ENCODE peak calls at places on chromosome 6, in seven cellular contexts. W is IMR-90, Q is neuronal stem cell, P is mesenchymal stem cell, K is H9, B is H1, U is trophoblast cell. O is an unnamed sample. For H3K4me1, the result is how much of the 10 kb centered on the place peaks cover.

GRCh38 chr6:37134622-37135191 is 35.2 kb upstream of the PIM1 start:
- DNase-seq in P (peak), B (no peak), Q (no peak), U (peak), K (no peak), W (peak), O (peak)

GRCh38 chr6:57313711-57314471 is 3.5 kb upstream of the PRIM2 start:
- DNase-seq in K (no peak), P (peak), U (no peak), Q (no peak), W (peak), B (no peak), O (no peak)

GRCh38 chr6:148814082-148814790 is 67.4 kb downstream of the UST start:
- DNase-seq in P (peak), K (no peak), U (no peak), Q (no peak), W (no peak), B (no peak), O (no peak)

GRCh38 chr6:62285612-62286469 is at the start of gene KHDRBS2:
- DNase-seq in P (peak), W (no peak), B (peak), Q (peak), U (no peak), K (peak), O (peak)

GRCh38 chr6:54515013-54515412 is 206.8 kb downstream of the TINAG start:
- DNase-seq in K (no peak), B (no peak), W (peak), P (no peak), U (no peak), Q (no peak), O (no peak)

GRCh38 chr6:114361036-114361435 is 18.2 kb upstream of the HS3ST5 start:
- DNase-seq in U (no peak), P (no peak), B (no peak), W (no peak), K (no peak), Q (no peak), O (peak)

GRCh38 chr6:30483677-30484279 is 5.5 kb upstream of the HLA-E start:
- DNase-seq in B (no peak), P (peak), W (peak), K (no peak), Q (peak), U (no peak), O (peak)

GRCh38 chr6:165599596-165600487 is 63.2 kb downstream of the PDE10A start:
- DNase-seq in K (no peak), U (peak), Q (no peak), W (no peak), B (no peak), P (no peak), O (no peak)

GRCh38 chr6:28816339-28816908 is 107.4 kb downstream of the TRIM27 start:
- DNase-seq in K (no peak), B (no peak), Q (no peak), P (no peak), U (no peak), W (no peak), O (no peak)

GRCh38 chr6:3921663-3922062 is 72.5 kb downstream of the FAM50B start:
- DNase-seq in U (no peak), K (no peak), W (no peak), P (no peak), Q (no peak), B (no peak), O (no peak)

GRCh38 chr6:165597821-165598220 is 65.2 kb downstream of the PDE10A start:
- DNase-seq in P (no peak), U (no peak), B (no peak), Q (no peak), K (no peak), W (no peak), O (no peak)

GRCh38 chr6:3938715-3939376 is 89.7 kb downstream of the FAM50B start:
- DNase-seq in U (peak), Q (no peak), B (no peak), P (no peak), K (no peak), W (no peak), O (peak)

GRCh38 chr6:499617-500016 is 108.1 kb downstream of the IRF4 start:
- DNase-seq in Q (no peak), K (no peak), P (peak), B (no peak), U (no peak), W (no peak), O (no peak)

GRCh38 chr6:12229332-12229731 is 60.8 kb upstream of the EDN1 start:
- DNase-seq in B (no peak), Q (no peak), U (no peak), P (no peak), K (no peak), W (no peak), O (no peak)

GRCh38 chr6:106117579-106117978 is 31.4 kb downstream of the PRDM1 start:
- DNase-seq in B (no peak), U (no peak), K (no peak), W (no peak), Q (no peak), P (no peak), O (no peak)

GRCh38 chr6:100881707-100882040 is 545 bp upstream of the ASCC3 start:
- DNase-seq in B (no peak), K (no peak), U (no peak), W (peak), Q (no peak), P (peak), O (no peak)

GRCh38 chr6:74273541-74273940 is 577.5 kb downstream of the CD109 start:
- DNase-seq in K (no peak), U (no peak), B (no peak), W (no peak), P (no peak), Q (no peak), O (no peak)

GRCh38 chr6:24796616-24797290 is 2.0 kb downstream of the ARMH2 start:
- DNase-seq in U (no peak), B (no peak), Q (no peak), K (no peak), P (no peak), W (no peak), O (peak)

GRCh38 chr6:137709424-137710281 is 157.4 kb upstream of the TNFAIP3 start:
- DNase-seq in P (peak), K (no peak), Q (no peak), W (peak), B (no peak), U (peak), O (no peak)

GRCh38 chr6:41371461-41371991 is 36.1 kb downstream of the NCR2 start:
- DNase-seq in W (peak), U (no peak), B (peak), K (peak), P (peak), Q (peak), O (peak)

GRCh38 chr6:7236312-7237209 is 76.4 kb downstream of the SSR1 start:
- DNase-seq in Q (no peak), W (no peak), K (no peak), P (no peak), B (no peak), U (no peak), O (no peak)

GRCh38 chr6:52759085-52759484 is 4.2 kb downstream of the GSTA2 start:
- DNase-seq in B (no peak), U (no peak), W (no peak), Q (no peak), P (no peak), K (no peak), O (peak)

GRCh38 chr6:167580512-167580911 is 246.2 kb upstream of the AFDN start:
- DNase-seq in Q (no peak), U (no peak), B (no peak), W (no peak), K (no peak), P (no peak), O (no peak)

GRCh38 chr6:136137008-136137689 is 113.0 kb downstream of the MTFR2 start:
- DNase-seq in U (no peak), W (peak), P (no peak), K (no peak), B (no peak), Q (no peak), O (no peak)

GRCh38 chr6:5672581-5673011 is 334.1 kb downstream of the NRN1 start:
- DNase-seq in B (no peak), Q (no peak), K (peak), U (no peak), W (peak), P (peak), O (peak)

DNA sequence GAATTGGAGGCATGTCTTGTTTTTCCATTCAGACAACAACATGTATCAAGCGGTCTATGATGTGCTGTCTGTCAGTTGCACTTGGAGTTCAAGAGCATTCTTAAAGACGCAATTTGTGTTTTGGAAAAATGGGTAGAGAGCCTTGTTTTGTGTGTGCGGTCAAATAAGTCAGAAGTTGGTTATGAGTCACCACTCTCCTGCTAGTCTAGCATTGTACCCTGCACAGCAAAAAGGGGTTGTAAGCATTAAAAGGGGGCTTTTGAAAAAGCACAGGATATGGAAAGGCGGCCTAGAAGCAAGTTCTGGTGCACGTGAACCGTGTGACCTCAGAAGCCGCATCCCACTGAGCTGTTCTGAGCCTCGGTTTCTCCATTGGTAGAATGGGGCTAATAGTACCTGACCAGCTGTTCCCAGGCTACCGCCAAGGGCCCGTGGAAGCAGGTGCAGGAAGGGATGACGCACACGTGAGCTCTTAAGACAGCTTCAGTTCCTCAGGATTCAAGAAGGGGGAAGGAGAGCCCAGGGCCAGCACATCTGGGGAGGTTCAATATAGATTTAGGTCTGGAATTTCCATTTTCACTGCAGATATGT is 61.6 kb upstream of the SNX9 start:
- DNase-seq in Q (no peak), W (peak), P (peak), K (no peak), U (no peak), B (no peak), O (no peak)
- H3K4me1 ChIP-seq in Q (under half), W (under half), P (under half), K (under half), U (under half), B (under half), O (under half)

GRCh38 chr6:126380072-126380583 is 40.2 kb downstream of the CENPW start:
- DNase-seq in B (no peak), P (no peak), Q (no peak), W (no peak), U (no peak), K (no peak), O (no peak)
- H2AK5ac ChIP-seq in B (no peak), P (no peak), Q (no peak), W (no peak), U (no peak), K (no peak), O (no peak)

GRCh38 chr6:2902470-2902762 is 693 bp downstream of the SERPINB9 start:
- DNase-seq in K (no peak), B (no peak), P (no peak), W (peak), U (peak), Q (no peak), O (no peak)
- H3K4me1 ChIP-seq in K (under half), B (under half), P (under half), W (under half), U (under half), Q (under half), O (under half)

DNA sequence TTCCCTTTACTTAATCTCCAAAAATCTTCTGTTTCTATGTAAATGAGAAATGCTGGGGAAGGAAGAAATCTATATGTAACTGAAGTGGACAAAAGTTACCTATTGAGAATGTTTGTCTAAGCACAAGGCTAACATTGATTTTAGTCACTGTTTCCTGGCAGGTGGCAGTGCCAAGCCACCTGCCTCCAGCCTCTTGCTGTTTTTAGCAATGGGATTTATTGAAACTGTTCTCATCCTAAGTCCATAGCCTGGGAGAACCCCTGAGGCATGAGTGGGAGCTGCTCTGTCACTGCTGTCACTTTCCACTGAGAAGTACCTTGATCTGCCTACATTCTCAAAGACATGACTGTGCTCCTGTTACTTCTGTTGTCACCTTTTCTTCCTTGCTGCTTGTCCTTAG is 14.7 kb downstream of the ENPP3 start:
- DNase-seq in U (no peak), P (no peak), B (no peak), K (no peak), W (no peak), Q (no peak), O (no peak)
- H2AK5ac ChIP-seq in U (no peak), P (no peak), B (no peak), K (no peak), W (no peak), Q (no peak), O (no peak)

O was measured in mesendoderm.